ENCODE peak calls at places on chromosome 12, in six cellular contexts. M is tibial nerve, L is AG04450, S is heart left ventricle, R is left ventricle myocardium inferior, K is lower lobe of right lung. P is an unnamed sample.
A peak's percentile ranks its signal among the peaks of the same experiment; 100 is the strongest.

GRCh38 chr12:68158427-68158826 is 1.1 kb downstream of the IFNG start:
- DNase-seq in M (no peak), L (no peak), S (no peak), R (no peak), K (no peak), P (no peak)

GRCh38 chr12:10941369-10941768 is 2.3 kb upstream of the TAS2R14 start:
- DNase-seq in M (no peak), L (no peak), S (no peak), R (no peak), K (no peak), P (no peak)

GRCh38 chr12:100796616-100797015 is 2.0 kb downstream of the ANO4 start:
- DNase-seq in M (no peak), L (no peak), S (no peak), R (no peak), K (no peak), P (no peak)

GRCh38 chr12:34393086-34393820 is 371.0 kb downstream of the ALG10 start:
- DNase-seq in M (peak; percentile 10), L (no peak), S (peak; percentile 17), R (peak; percentile 7), K (peak; percentile 37), P (peak; percentile 53)

GRCh38 chr12:57894577-57895292 is 46.6 kb upstream of the ATP23 start:
- DNase-seq in M (no peak), L (no peak), S (no peak), R (no peak), K (no peak), P (no peak)

GRCh38 chr12:91985002-91985767 is 160.5 kb downstream of the BTG1 start:
- DNase-seq in M (no peak), L (peak; percentile 43), S (no peak), R (no peak), K (no peak), P (no peak)

GRCh38 chr12:15001733-15002471 is 29.1 kb downstream of the PDE6H start:
- DNase-seq in M (no peak), L (no peak), S (peak; percentile 62), R (peak; percentile 39), K (peak; percentile 46), P (no peak)

GRCh38 chr12:15787801-15788200 is 1.4 kb downstream of the EPS8 start:
- DNase-seq in M (no peak), L (no peak), S (no peak), R (no peak), K (no peak), P (no peak)

GRCh38 chr12:31370645-31371620 is 45.0 kb upstream of the SINHCAF start:
- DNase-seq in M (no peak), L (no peak), S (no peak), R (no peak), K (no peak), P (no peak)

GRCh38 chr12:54040648-54041047 is 7.8 kb downstream of the HOXC5 start:
- DNase-seq in M (no peak), L (no peak), S (no peak), R (no peak), K (no peak), P (no peak)

GRCh38 chr12:19048943-19049342 is 80.6 kb upstream of the PLEKHA5 start:
- DNase-seq in M (no peak), L (no peak), S (no peak), R (no peak), K (no peak), P (no peak)

GRCh38 chr12:82838827-82839226 is 152.1 kb downstream of the TMTC2 start:
- DNase-seq in M (no peak), L (no peak), S (no peak), R (no peak), K (no peak), P (no peak)

GRCh38 chr12:96510306-96510764 is 21.0 kb downstream of the CFAP54 start:
- DNase-seq in M (no peak), L (no peak), S (no peak), R (no peak), K (no peak), P (no peak)

GRCh38 chr12:10960260-10960659 is 21.2 kb upstream of the TAS2R14 start:
- DNase-seq in M (no peak), L (no peak), S (no peak), R (no peak), K (no peak), P (no peak)

GRCh38 chr12:6069452-6070093 is 54.9 kb downstream of the VWF start:
- DNase-seq in M (no peak), L (peak; percentile 89), S (no peak), R (no peak), K (no peak), P (no peak)

GRCh38 chr12:16563519-16563918 is 42.4 kb downstream of the LMO3 start:
- DNase-seq in M (no peak), L (no peak), S (no peak), R (no peak), K (no peak), P (no peak)

GRCh38 chr12:89901906-89902648 is 193.4 kb upstream of the ATP2B1 start:
- DNase-seq in M (no peak), L (no peak), S (no peak), R (no peak), K (no peak), P (no peak)

GRCh38 chr12:109888179-109889020 is 8.1 kb upstream of the GLTP start:
- DNase-seq in M (no peak), L (peak; percentile 72), S (no peak), R (no peak), K (no peak), P (no peak)
- H3K4me3 ChIP-seq in M (no peak overlapping the region), L (no peak overlapping the region), S (no peak overlapping the region), R (no peak overlapping the region), K (no peak overlapping the region), P (no peak overlapping the region)

GRCh38 chr12:122860854-122861585 is 25.8 kb downstream of the HIP1R start:
- DNase-seq in M (peak; percentile 13), L (no peak), S (peak; percentile 22), R (no peak), K (peak; percentile 48), P (no peak)
- H3K27ac ChIP-seq in M (peak overlapping the region; percentile 21), L (no peak overlapping the region), S (no peak overlapping the region), R (peak overlapping the region; percentile 76), K (peak overlapping the region; percentile 41), P (peak overlapping the region; percentile 31)

DNA sequence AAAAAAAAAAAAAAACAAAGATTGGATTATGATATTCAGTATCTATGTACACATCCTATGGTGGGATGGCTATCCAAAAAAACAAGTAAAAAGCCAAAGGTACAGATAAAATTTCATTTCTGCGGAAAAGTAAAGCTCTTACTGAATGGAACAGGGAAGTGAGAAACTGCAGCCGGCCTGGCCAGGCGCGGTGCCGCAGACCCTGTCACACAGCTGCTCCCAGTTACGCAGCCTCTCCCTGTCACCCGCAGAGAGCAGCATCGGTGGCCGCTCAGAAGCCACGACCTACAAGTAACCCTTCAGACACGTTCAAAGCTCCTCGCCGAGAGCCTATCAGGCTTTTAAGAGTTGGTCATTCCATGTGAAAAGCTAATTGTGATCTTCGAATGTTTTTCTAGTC is 10.9 kb upstream of the ANKLE2 start:
- DNase-seq in M (no peak), L (no peak), S (peak; percentile 50), R (no peak), K (no peak), P (no peak)
- H3K4me3 ChIP-seq in M (no peak overlapping the region), L (no peak overlapping the region), S (no peak overlapping the region), R (no peak overlapping the region), K (no peak overlapping the region), P (no peak overlapping the region)

DNA sequence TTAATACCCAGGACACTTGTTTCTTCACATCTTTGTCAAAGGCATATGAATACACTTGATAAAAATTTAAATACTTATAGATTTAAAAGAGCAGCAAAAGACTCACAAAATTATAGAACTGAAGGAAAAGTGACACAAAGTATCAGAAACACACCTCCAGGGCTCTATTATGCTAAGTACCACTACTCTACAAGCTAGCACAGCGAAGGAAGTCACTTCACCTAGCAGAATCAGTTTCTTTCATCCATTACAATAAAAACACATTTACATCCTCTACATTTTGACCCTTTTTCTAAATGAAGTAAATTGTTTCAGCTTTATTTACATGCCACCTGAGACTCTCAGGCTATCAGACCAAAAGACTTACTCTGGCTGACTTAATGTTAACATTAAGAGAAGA is 26.6 kb upstream of the PTPRB start:
- DNase-seq in M (no peak), L (no peak), S (no peak), R (no peak), K (no peak), P (no peak)
- H3K27ac ChIP-seq in M (no peak overlapping the region), L (no peak overlapping the region), S (peak overlapping the region; percentile 7), R (peak overlapping the region; percentile 70), K (no peak overlapping the region), P (no peak overlapping the region)

DNA sequence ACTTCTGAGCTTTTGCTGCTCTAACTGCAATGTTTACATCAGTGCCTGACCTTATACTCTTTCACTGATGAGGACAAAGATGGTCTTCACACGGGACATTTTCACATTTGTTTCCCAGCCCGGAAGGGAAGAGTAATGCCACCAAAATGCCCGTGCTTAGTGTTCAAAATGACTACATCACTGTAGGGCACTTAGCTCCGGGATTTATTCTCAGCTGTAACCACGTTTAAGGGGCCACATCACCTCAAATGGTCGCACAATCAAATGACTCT is 2.9 kb downstream of the GSG1 start:
- DNase-seq in M (no peak), L (no peak), S (no peak), R (no peak), K (no peak), P (no peak)
- H3K4me3 ChIP-seq in M (peak overlapping the region; percentile 59), L (peak overlapping the region; percentile 46), S (peak overlapping the region; percentile 67), R (peak overlapping the region; percentile 70), K (peak overlapping the region; percentile 56), P (peak overlapping the region; percentile 41)

GRCh38 chr12:52044284-52044983 is 6.8 kb upstream of the NR4A1 start:
- DNase-seq in M (peak; percentile 75), L (no peak), S (peak; percentile 94), R (peak; percentile 87), K (peak; percentile 73), P (peak; percentile 89)
- H3K27ac ChIP-seq in M (peak overlapping the region; percentile 75), L (peak overlapping the region; percentile 21), S (peak overlapping the region; percentile 93), R (peak overlapping the region; percentile 96), K (peak overlapping the region; percentile 79), P (peak overlapping the region; percentile 79)

GRCh38 chr12:27468241-27468640 is 21.7 kb downstream of the SMCO2 start:
- DNase-seq in M (no peak), L (no peak), S (no peak), R (no peak), K (no peak), P (no peak)
- H3K4me3 ChIP-seq in M (no peak overlapping the region), L (no peak overlapping the region), S (no peak overlapping the region), R (no peak overlapping the region), K (no peak overlapping the region), P (no peak overlapping the region)

P was measured in pancreas.